ENCODE peak calls at places on chromosomes 12 and 14, in five cellular contexts. K is stimulated activated CD4-positive, alpha-beta T cell treated with anti-CD3 and anti-CD28 coated beads, Interleukin-15, amount 100 ng/mL, for 24 hours; N is kidney; A is RWPE1; V is stimulated activated CD8-positive, alpha-beta memory T cell treated with anti-CD3 and anti-CD28 coated beads, Interleukin-4, amount 100 ng/mL, for 24 hours. J is an unnamed sample.

GRCh38 chr14:75561013-75561432 is 17.4 kb upstream of the FLVCR2 start:
- DNase-seq in K (peak), N (peak), A (peak), V (no peak), J (peak)

GRCh38 chr12:45789025-45789424 is 59.5 kb downstream of the ARID2 start:
- DNase-seq in K (no peak), N (no peak), A (no peak), V (no peak), J (no peak)

GRCh38 chr14:105249175-105250007 is 1.1 kb downstream of the BTBD6 start:
- DNase-seq in K (no peak), N (peak), A (no peak), V (no peak), J (no peak)

GRCh38 chr14:104035300-104035699 is 50.2 kb upstream of the ASPG start:
- DNase-seq in K (no peak), N (no peak), A (no peak), V (no peak), J (no peak)

GRCh38 chr12:89349814-89350213 is 2.5 kb downstream of the DUSP6 start:
- DNase-seq in K (no peak), N (no peak), A (no peak), V (no peak), J (no peak)

GRCh38 chr14:99537399-99537798 is 56.2 kb downstream of the CCNK start:
- DNase-seq in K (no peak), N (no peak), A (peak), V (no peak), J (no peak)

GRCh38 chr12:76124456-76124855 is 40.0 kb upstream of the NAP1L1 start:
- DNase-seq in K (no peak), N (no peak), A (no peak), V (no peak), J (no peak)

GRCh38 chr12:53227341-53227740 is 4.7 kb downstream of the RARG start:
- DNase-seq in K (no peak), N (no peak), A (no peak), V (no peak), J (peak)

GRCh38 chr14:76546426-76547221 is 170.7 kb downstream of the ESRRB start:
- DNase-seq in K (peak), N (no peak), A (peak), V (no peak), J (no peak)

GRCh38 chr12:3882896-3883564 is 9.8 kb upstream of the PARP11 start:
- DNase-seq in K (no peak), N (no peak), A (no peak), V (no peak), J (no peak)

GRCh38 chr12:6091786-6092566 is 32.5 kb downstream of the VWF start:
- DNase-seq in K (no peak), N (no peak), A (no peak), V (no peak), J (peak)

GRCh38 chr12:132292328-132293319 is 36.8 kb downstream of the GALNT9 start:
- DNase-seq in K (no peak), N (peak), A (no peak), V (no peak), J (peak)